ENCODE peak calls at places on chromosomes 11 and 22, in six cellular contexts. One of them, this sample, is unnamed.

GRCh38 chr22:43530864-43531201 is 119.0 kb downstream of the MPPED1 start:
- DNase-seq in H1: no peak
- DNase-seq in GM12878: no peak
- DNase-seq in K562: no peak
- DNase-seq in HepG2: no peak
- DNase-seq in HCT116: no peak
- DNase-seq in this sample: no peak

GRCh38 chr22:30444632-30445437 is 19.3 kb downstream of the MTFP1 start:
- DNase-seq in HepG2: peak
- DNase-seq in HCT116: peak
- DNase-seq in K562: peak
- DNase-seq in GM12878: no peak
- DNase-seq in H1: peak
- DNase-seq in this sample: peak

GRCh38 chr11:77249427-77249826 is 52.1 kb downstream of the GDPD4 start:
- DNase-seq in H1: no peak
- DNase-seq in HCT116: peak
- DNase-seq in GM12878: no peak
- DNase-seq in K562: no peak
- DNase-seq in HepG2: no peak
- DNase-seq in this sample: no peak

GRCh38 chr22:48742556-48743343 is 1084.9 kb downstream of the BRD1 start:
- DNase-seq in GM12878: no peak
- DNase-seq in K562: no peak
- DNase-seq in HepG2: no peak
- DNase-seq in H1: peak
- DNase-seq in HCT116: no peak
- DNase-seq in this sample: peak

GRCh38 chr11:73185680-73186293 is 32.3 kb upstream of the P2RY2 start:
- DNase-seq in HepG2: no peak
- DNase-seq in GM12878: no peak
- DNase-seq in HCT116: no peak
- DNase-seq in K562: no peak
- DNase-seq in H1: no peak
- DNase-seq in this sample: no peak

GRCh38 chr11:125925247-125925740 is 20.6 kb upstream of the VSIG10L2 start:
- DNase-seq in HepG2: peak
- DNase-seq in H1: no peak
- DNase-seq in HCT116: no peak
- DNase-seq in GM12878: no peak
- DNase-seq in K562: no peak
- DNase-seq in this sample: no peak

GRCh38 chr11:97461044-97461880 is 1071.4 kb downstream of the JRKL start:
- DNase-seq in HCT116: no peak
- DNase-seq in H1: no peak
- DNase-seq in HepG2: no peak
- DNase-seq in GM12878: no peak
- DNase-seq in K562: no peak
- DNase-seq in this sample: no peak

GRCh38 chr11:69854719-69855118 is 35.5 kb upstream of the FGF3 start:
- DNase-seq in H1: no peak
- DNase-seq in HepG2: no peak
- DNase-seq in HCT116: peak
- DNase-seq in GM12878: no peak
- DNase-seq in K562: no peak
- DNase-seq in this sample: no peak

GRCh38 chr11:119085523-119085878 is 820 bp downstream of the HMBS start:
- DNase-seq in HepG2: no peak
- DNase-seq in H1: no peak
- DNase-seq in HCT116: no peak
- DNase-seq in GM12878: no peak
- DNase-seq in K562: peak
- DNase-seq in this sample: no peak
- TF ChIP-seq SP1 in HepG2: no peak
- TF ChIP-seq SP1 in H1: no peak
- TF ChIP-seq SP1 in HCT116: no peak
- TF ChIP-seq SP1 in GM12878: no peak
- TF ChIP-seq SP1 in K562: peak
- TF ChIP-seq SP1 in this sample: no peak

GRCh38 chr22:19880786-19881569 is 26.3 kb upstream of the GNB1L start:
- DNase-seq in K562: peak
- DNase-seq in HCT116: peak
- DNase-seq in H1: peak
- DNase-seq in HepG2: peak
- DNase-seq in GM12878: no peak
- DNase-seq in this sample: peak
- TF ChIP-seq ATF3 in K562: peak
- TF ChIP-seq ATF3 in HCT116: no peak
- TF ChIP-seq ATF3 in H1: no peak
- TF ChIP-seq ATF3 in HepG2: peak
- TF ChIP-seq ATF3 in GM12878: no peak
- TF ChIP-seq ATF3 in this sample: no peak

GRCh38 chr11:65067446-65067845 is 9.1 kb upstream of the NAALADL1 start:
- DNase-seq in HepG2: no peak
- DNase-seq in K562: no peak
- DNase-seq in HCT116: no peak
- DNase-seq in H1: no peak
- DNase-seq in GM12878: no peak
- DNase-seq in this sample: no peak
- TF ChIP-seq SP1 in HepG2: no peak
- TF ChIP-seq SP1 in K562: no peak
- TF ChIP-seq SP1 in HCT116: no peak
- TF ChIP-seq SP1 in H1: no peak
- TF ChIP-seq SP1 in GM12878: peak
- TF ChIP-seq SP1 in this sample: no peak

GRCh38 chr11:60902625-60903024 is 3.8 kb downstream of the PRPF19 start:
- DNase-seq in HepG2: no peak
- DNase-seq in H1: no peak
- DNase-seq in GM12878: no peak
- DNase-seq in K562: no peak
- DNase-seq in HCT116: no peak
- DNase-seq in this sample: no peak

GRCh38 chr11:60905551-60906113 is 753 bp downstream of the PRPF19 start:
- DNase-seq in HCT116: no peak
- DNase-seq in HepG2: peak
- DNase-seq in GM12878: no peak
- DNase-seq in K562: peak
- DNase-seq in H1: no peak
- DNase-seq in this sample: no peak

GRCh38 chr11:60906132-60906972 is at the start of gene PRPF19:
- DNase-seq in HepG2: peak
- DNase-seq in H1: peak
- DNase-seq in GM12878: peak
- DNase-seq in K562: peak
- DNase-seq in HCT116: peak
- DNase-seq in this sample: peak

GRCh38 chr11:60908803-60909202 is 2.4 kb upstream of the PRPF19 start:
- DNase-seq in HepG2: no peak
- DNase-seq in K562: no peak
- DNase-seq in GM12878: no peak
- DNase-seq in H1: no peak
- DNase-seq in HCT116: no peak
- DNase-seq in this sample: no peak

GRCh38 chr11:60905047-60905446 is 1.3 kb downstream of the PRPF19 start:
- DNase-seq in HCT116: no peak
- DNase-seq in H1: no peak
- DNase-seq in K562: no peak
- DNase-seq in GM12878: no peak
- DNase-seq in HepG2: no peak
- DNase-seq in this sample: no peak
- TF ChIP-seq ATF3 in HCT116: no peak
- TF ChIP-seq ATF3 in H1: no peak
- TF ChIP-seq ATF3 in K562: no peak
- TF ChIP-seq ATF3 in GM12878: no peak
- TF ChIP-seq ATF3 in HepG2: no peak
- TF ChIP-seq ATF3 in this sample: no peak

GRCh38 chr22:18997306-18997924 is 61.3 kb upstream of the PRODH start:
- DNase-seq in HepG2: no peak
- DNase-seq in HCT116: no peak
- DNase-seq in GM12878: no peak
- DNase-seq in K562: no peak
- DNase-seq in H1: peak
- DNase-seq in this sample: no peak

GRCh38 chr22:18996376-18996900 is 60.3 kb upstream of the PRODH start:
- DNase-seq in H1: no peak
- DNase-seq in HCT116: no peak
- DNase-seq in GM12878: no peak
- DNase-seq in HepG2: no peak
- DNase-seq in K562: no peak
- DNase-seq in this sample: no peak

GRCh38 chr22:18994056-18994455 is 58.0 kb upstream of the PRODH start:
- DNase-seq in GM12878: no peak
- DNase-seq in K562: no peak
- DNase-seq in HepG2: no peak
- DNase-seq in HCT116: no peak
- DNase-seq in H1: peak
- DNase-seq in this sample: no peak

GRCh38 chr22:18992543-18993198 is 56.6 kb upstream of the PRODH start:
- DNase-seq in HCT116: no peak
- DNase-seq in K562: no peak
- DNase-seq in HepG2: no peak
- DNase-seq in GM12878: no peak
- DNase-seq in H1: peak
- DNase-seq in this sample: no peak

DNA sequence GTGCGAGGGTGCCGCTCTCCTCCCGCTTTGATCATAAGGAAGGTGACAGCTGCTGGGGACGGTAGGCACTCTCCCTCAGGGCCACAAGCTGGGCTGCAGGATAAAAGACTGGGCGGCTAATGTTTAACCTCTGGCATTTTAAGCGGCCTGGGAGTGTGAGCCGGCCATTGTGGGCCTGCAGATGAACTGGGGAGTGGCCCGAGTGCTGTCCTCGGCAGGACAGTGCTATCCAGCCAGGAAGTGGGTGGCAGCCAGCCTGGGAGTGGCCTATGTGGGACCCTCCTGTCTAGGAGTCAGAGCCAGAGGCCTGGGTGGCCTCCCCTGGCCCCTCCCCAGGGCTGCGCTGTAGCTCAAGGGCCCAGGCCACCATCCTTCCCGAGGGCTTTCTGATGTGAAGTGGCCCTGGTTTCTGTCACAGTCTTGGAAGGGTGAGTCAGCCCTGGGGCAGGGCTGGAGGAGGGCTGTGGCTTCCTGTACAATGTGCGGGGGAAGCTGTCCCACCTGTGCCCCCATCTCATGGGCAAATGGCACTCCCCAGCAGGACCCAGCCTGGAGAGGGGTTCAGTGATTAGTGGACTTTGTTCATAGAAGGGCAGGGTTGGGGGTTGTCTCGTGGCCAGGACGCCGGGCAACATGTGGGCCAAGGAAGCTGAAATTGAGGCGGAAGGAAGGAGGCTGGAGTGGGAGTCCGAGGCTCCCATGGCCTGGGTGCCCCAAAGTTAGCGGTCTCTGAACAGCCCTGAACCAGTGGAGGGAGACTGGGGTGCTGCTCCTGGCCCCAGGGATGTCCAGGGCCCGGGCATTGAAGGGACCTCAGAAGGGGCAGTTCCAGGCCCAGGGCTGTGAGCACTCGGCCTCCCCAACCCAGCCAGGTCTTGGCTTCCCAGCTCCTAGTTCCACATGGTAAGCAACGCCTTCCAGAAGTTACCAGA is 59.0 kb upstream of the PRODH start:
- DNase-seq in H1: peak
- DNase-seq in HepG2: peak
- DNase-seq in HCT116: no peak
- DNase-seq in K562: no peak
- DNase-seq in GM12878: no peak
- DNase-seq in this sample: no peak
- TF ChIP-seq SP1 in H1: no peak
- TF ChIP-seq SP1 in HepG2: no peak
- TF ChIP-seq SP1 in HCT116: no peak
- TF ChIP-seq SP1 in K562: no peak
- TF ChIP-seq SP1 in GM12878: no peak
- TF ChIP-seq SP1 in this sample: no peak

GRCh38 chr11:47213985-47214564 is 699 bp upstream of the DDB2 start:
- DNase-seq in H1: peak
- DNase-seq in GM12878: peak
- DNase-seq in HepG2: peak
- DNase-seq in HCT116: peak
- DNase-seq in K562: peak
- DNase-seq in this sample: peak
- TF ChIP-seq ATF3 in H1: no peak
- TF ChIP-seq ATF3 in GM12878: no peak
- TF ChIP-seq ATF3 in HepG2: no peak
- TF ChIP-seq ATF3 in HCT116: no peak
- TF ChIP-seq ATF3 in K562: no peak
- TF ChIP-seq ATF3 in this sample: no peak

GRCh38 chr11:9462172-9462799 is 1.5 kb downstream of the ZNF143 start:
- DNase-seq in HepG2: no peak
- DNase-seq in HCT116: no peak
- DNase-seq in K562: no peak
- DNase-seq in GM12878: no peak
- DNase-seq in H1: no peak
- DNase-seq in this sample: no peak
- TF ChIP-seq SP1 in HepG2: no peak
- TF ChIP-seq SP1 in HCT116: no peak
- TF ChIP-seq SP1 in K562: no peak
- TF ChIP-seq SP1 in GM12878: no peak
- TF ChIP-seq SP1 in H1: no peak
- TF ChIP-seq SP1 in this sample: no peak